ENCODE peak calls at places on chromosomes 16 and 17, in five cellular contexts. R is cardiac muscle cell, X is fibroblast of lung, E is AG10803, Z is mesothelial cell of epicardium. I is an unnamed sample.

GRCh38 chr17:49821916-49822315 is 26.0 kb downstream of the TAC4 start:
- DNase-seq in R (no peak), X (no peak), E (no peak), Z (no peak), I (no peak)

GRCh38 chr17:75077072-75077489 is 10.7 kb upstream of the SLC16A5 start:
- DNase-seq in R (no peak), X (no peak), E (no peak), Z (no peak), I (no peak)

GRCh38 chr17:8426802-8427201 is 8.9 kb upstream of the NDEL1 start:
- DNase-seq in R (no peak), X (no peak), E (no peak), Z (no peak), I (no peak)

GRCh38 chr17:21360048-21360447 is 16.1 kb upstream of the KCNJ12 start:
- DNase-seq in R (no peak), X (no peak), E (no peak), Z (no peak), I (no peak)

GRCh38 chr16:30844671-30845449 is 49.0 kb downstream of the BCL7C start:
- DNase-seq in R (peak), X (peak), E (peak), Z (peak), I (peak)

GRCh38 chr16:3589991-3590701 is 12.9 kb upstream of the NLRC3 start:
- DNase-seq in R (no peak), X (no peak), E (no peak), Z (no peak), I (no peak)

GRCh38 chr17:49692751-49693150 is 14.9 kb upstream of the SPOP start:
- DNase-seq in R (no peak), X (no peak), E (no peak), Z (no peak), I (no peak)

GRCh38 chr16:88538366-88539060 is 31.7 kb upstream of the ZC3H18 start:
- DNase-seq in R (no peak), X (no peak), E (no peak), Z (no peak), I (no peak)

GRCh38 chr16:8355714-8356113 is 234.6 kb downstream of the TMEM114 start:
- DNase-seq in R (peak), X (no peak), E (no peak), Z (no peak), I (no peak)

GRCh38 chr17:82134101-82134500 is 36.1 kb upstream of the FASN start:
- DNase-seq in R (no peak), X (peak), E (peak), Z (no peak), I (no peak)

GRCh38 chr16:49274936-49275730 is 6.5 kb downstream of the CBLN1 start:
- DNase-seq in R (no peak), X (no peak), E (no peak), Z (no peak), I (no peak)

GRCh38 chr16:49276646-49277385 is 4.8 kb downstream of the CBLN1 start:
- DNase-seq in R (no peak), X (no peak), E (no peak), Z (no peak), I (no peak)

GRCh38 chr16:49271363-49271762 is 10.3 kb downstream of the CBLN1 start:
- DNase-seq in R (no peak), X (no peak), E (no peak), Z (no peak), I (no peak)

GRCh38 chr16:49275870-49276269 is 5.8 kb downstream of the CBLN1 start:
- DNase-seq in R (no peak), X (no peak), E (no peak), Z (no peak), I (no peak)

GRCh38 chr16:49273771-49274170 is 7.9 kb downstream of the CBLN1 start:
- DNase-seq in R (no peak), X (no peak), E (no peak), Z (no peak), I (no peak)
- TF ChIP-seq CTCF in R (no peak), X (no peak), E (no peak), Z (no peak), I (no peak)

GRCh38 chr16:86879268-86879667 is 300.9 kb downstream of the FOXL1 start:
- DNase-seq in R (no peak), X (no peak), E (no peak), Z (no peak), I (no peak)

GRCh38 chr16:86883583-86884188 is 305.3 kb downstream of the FOXL1 start:
- DNase-seq in R (no peak), X (no peak), E (no peak), Z (no peak), I (no peak)

GRCh38 chr16:86882586-86883280 is 304.4 kb downstream of the FOXL1 start:
- DNase-seq in R (peak), X (peak), E (peak), Z (no peak), I (no peak)

GRCh38 chr16:86880316-86881117 is 302.2 kb downstream of the FOXL1 start:
- DNase-seq in R (no peak), X (peak), E (no peak), Z (no peak), I (no peak)

GRCh38 chr16:86881118-86881510 is 302.8 kb downstream of the FOXL1 start:
- DNase-seq in R (no peak), X (no peak), E (no peak), Z (no peak), I (no peak)
- TF ChIP-seq CTCF in R (no peak), X (no peak), E (no peak), Z (no peak), I (no peak)

GRCh38 chr16:53771655-53772497 is 67.9 kb downstream of the FTO start:
- DNase-seq in R (no peak), X (no peak), E (peak), Z (no peak), I (no peak)

GRCh38 chr16:53775821-53776431 is 72.0 kb downstream of the FTO start:
- DNase-seq in R (no peak), X (peak), E (peak), Z (no peak), I (no peak)

GRCh38 chr16:53775106-53775820 is 71.3 kb downstream of the FTO start:
- DNase-seq in R (no peak), X (no peak), E (no peak), Z (no peak), I (no peak)

GRCh38 chr16:53773881-53774280 is 69.9 kb downstream of the FTO start:
- DNase-seq in R (no peak), X (no peak), E (peak), Z (no peak), I (no peak)

DNA sequence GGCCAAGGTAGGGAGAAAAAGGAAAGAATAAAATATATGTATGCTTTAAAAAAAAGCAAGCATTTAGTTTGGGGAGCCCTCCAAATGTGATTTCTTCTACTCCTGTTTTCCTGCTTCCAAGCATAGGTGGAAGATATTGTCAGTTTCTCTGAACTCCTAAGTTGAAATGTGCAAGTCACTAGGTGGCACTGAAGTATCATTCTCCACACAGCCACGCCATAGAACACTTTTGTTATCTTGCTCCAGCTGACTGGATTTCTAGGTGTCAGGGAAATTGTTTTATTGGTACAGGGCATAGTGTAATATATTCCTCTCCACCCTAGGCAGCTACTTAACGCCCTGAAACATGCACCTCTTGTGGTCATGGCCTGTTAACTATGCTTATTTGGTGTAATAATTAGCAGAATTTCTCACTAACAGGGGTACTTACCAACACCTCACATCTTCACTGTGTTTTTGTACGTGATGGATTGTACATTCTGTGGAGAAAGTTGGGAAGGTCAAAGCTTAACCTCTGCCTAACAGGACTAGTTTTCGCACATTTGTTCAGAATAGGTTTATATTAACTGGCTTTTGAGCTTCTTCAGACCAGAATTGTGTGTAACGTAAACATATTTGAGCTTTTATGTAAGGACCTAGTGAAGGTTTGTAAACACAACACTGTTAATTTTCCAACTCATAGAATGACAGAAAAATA is 69.3 kb downstream of the FTO start:
- DNase-seq in R (peak), X (peak), E (peak), Z (no peak), I (no peak)
- TF ChIP-seq CTCF in R (peak), X (peak), E (peak), Z (no peak), I (peak)

GRCh38 chr17:44646280-44646679 is 10.0 kb upstream of the MEIOC start:
- DNase-seq in R (no peak), X (no peak), E (no peak), Z (no peak), I (no peak)
- TF ChIP-seq CTCF in R (no peak), X (no peak), E (no peak), Z (no peak), I (no peak)